ENCODE peak calls at places on chromosomes 3 and 15, in five cellular contexts. One of them, this sample, is unnamed.

GRCh38 chr15:47908950-47909670 is 191.8 kb downstream of the SEMA6D start:
- DNase-seq in heart left ventricle: no peak
- DNase-seq in lung: no peak
- DNase-seq in RWPE2: no peak
- DNase-seq in CD4-positive, alpha-beta memory T cell: no peak
- DNase-seq in this sample: no peak

GRCh38 chr15:60392601-60392985 is 5.2 kb downstream of the ANXA2 start:
- DNase-seq in heart left ventricle: no peak
- DNase-seq in lung: no peak
- DNase-seq in RWPE2: no peak
- DNase-seq in CD4-positive, alpha-beta memory T cell: peak; percentile 45
- DNase-seq in this sample: no peak

GRCh38 chr3:102140116-102140515 is 290.8 kb downstream of the NFKBIZ start:
- DNase-seq in heart left ventricle: no peak
- DNase-seq in lung: no peak
- DNase-seq in RWPE2: no peak
- DNase-seq in CD4-positive, alpha-beta memory T cell: no peak
- DNase-seq in this sample: no peak

GRCh38 chr15:33084661-33085060 is 109.9 kb downstream of the FMN1 start:
- DNase-seq in heart left ventricle: no peak
- DNase-seq in lung: no peak
- DNase-seq in RWPE2: no peak
- DNase-seq in CD4-positive, alpha-beta memory T cell: no peak
- DNase-seq in this sample: no peak

GRCh38 chr3:119950666-119951325 is 143.5 kb downstream of the GSK3B start:
- DNase-seq in heart left ventricle: no peak
- DNase-seq in lung: no peak
- DNase-seq in RWPE2: no peak
- DNase-seq in CD4-positive, alpha-beta memory T cell: no peak
- DNase-seq in this sample: no peak

GRCh38 chr15:33126559-33127290 is 67.8 kb downstream of the FMN1 start:
- DNase-seq in heart left ventricle: peak; percentile 74
- DNase-seq in lung: peak; percentile 68
- DNase-seq in RWPE2: peak; percentile 94
- DNase-seq in CD4-positive, alpha-beta memory T cell: peak; percentile 69
- DNase-seq in this sample: peak; percentile 69

GRCh38 chr15:68833734-68834334 is 13.1 kb upstream of the ANP32A start:
- DNase-seq in heart left ventricle: no peak
- DNase-seq in lung: no peak
- DNase-seq in RWPE2: no peak
- DNase-seq in CD4-positive, alpha-beta memory T cell: peak; percentile 18
- DNase-seq in this sample: peak; percentile 54

GRCh38 chr15:35129361-35129760 is 44.3 kb upstream of the NANOGP8 start:
- DNase-seq in heart left ventricle: no peak
- DNase-seq in lung: no peak
- DNase-seq in RWPE2: no peak
- DNase-seq in CD4-positive, alpha-beta memory T cell: no peak
- DNase-seq in this sample: no peak

GRCh38 chr3:124384527-124384926 is 345.7 kb upstream of the UMPS start:
- DNase-seq in heart left ventricle: no peak
- DNase-seq in lung: no peak
- DNase-seq in RWPE2: no peak
- DNase-seq in CD4-positive, alpha-beta memory T cell: no peak
- DNase-seq in this sample: no peak

GRCh38 chr3:46692566-46692983 is 904 bp downstream of the ALS2CL start:
- DNase-seq in heart left ventricle: peak; percentile 67
- DNase-seq in lung: peak; percentile 92
- DNase-seq in RWPE2: peak; percentile 99
- DNase-seq in CD4-positive, alpha-beta memory T cell: no peak
- DNase-seq in this sample: no peak

GRCh38 chr3:33440578-33441321 is 545 bp upstream of the UBP1 start:
- DNase-seq in heart left ventricle: peak; percentile 90
- DNase-seq in lung: peak; percentile 99
- DNase-seq in RWPE2: peak; percentile 99
- DNase-seq in CD4-positive, alpha-beta memory T cell: peak; percentile 98
- DNase-seq in this sample: peak; percentile 92

GRCh38 chr3:8450618-8451017 is 51.0 kb upstream of the LMCD1 start:
- DNase-seq in heart left ventricle: no peak
- DNase-seq in lung: no peak
- DNase-seq in RWPE2: no peak
- DNase-seq in CD4-positive, alpha-beta memory T cell: no peak
- DNase-seq in this sample: no peak

GRCh38 chr15:43528542-43529007 is 11.2 kb downstream of the MAP1A start:
- DNase-seq in heart left ventricle: no peak
- DNase-seq in lung: no peak
- DNase-seq in RWPE2: no peak
- DNase-seq in CD4-positive, alpha-beta memory T cell: no peak
- DNase-seq in this sample: no peak

GRCh38 chr15:95883064-95883463 is 447.4 kb upstream of the NR2F2 start:
- DNase-seq in heart left ventricle: no peak
- DNase-seq in lung: no peak
- DNase-seq in RWPE2: no peak
- DNase-seq in CD4-positive, alpha-beta memory T cell: no peak
- DNase-seq in this sample: no peak

GRCh38 chr15:96093063-96093462 is 237.4 kb upstream of the NR2F2 start:
- DNase-seq in heart left ventricle: no peak
- DNase-seq in lung: no peak
- DNase-seq in RWPE2: no peak
- DNase-seq in CD4-positive, alpha-beta memory T cell: no peak
- DNase-seq in this sample: no peak

GRCh38 chr3:63931290-63931689 is 19.1 kb upstream of the SCAANT1 start:
- DNase-seq in heart left ventricle: no peak
- DNase-seq in lung: no peak
- DNase-seq in RWPE2: no peak
- DNase-seq in CD4-positive, alpha-beta memory T cell: no peak
- DNase-seq in this sample: no peak

GRCh38 chr15:42721016-42721415 is 15.9 kb downstream of the CDAN1 start:
- DNase-seq in heart left ventricle: no peak
- DNase-seq in lung: no peak
- DNase-seq in RWPE2: peak; percentile 72
- DNase-seq in CD4-positive, alpha-beta memory T cell: no peak
- DNase-seq in this sample: no peak

GRCh38 chr3:10703875-10704274 is 112.2 kb upstream of the SLC6A11 start:
- DNase-seq in heart left ventricle: no peak
- DNase-seq in lung: no peak
- DNase-seq in RWPE2: no peak
- DNase-seq in CD4-positive, alpha-beta memory T cell: no peak
- DNase-seq in this sample: no peak

GRCh38 chr3:143822374-143822773 is 25.9 kb downstream of the SLC9A9 start:
- DNase-seq in heart left ventricle: no peak
- DNase-seq in lung: no peak
- DNase-seq in RWPE2: no peak
- DNase-seq in CD4-positive, alpha-beta memory T cell: no peak
- DNase-seq in this sample: no peak

GRCh38 chr3:14925729-14926591 is 21.4 kb upstream of the NR2C2 start:
- DNase-seq in heart left ventricle: no peak
- DNase-seq in lung: no peak
- DNase-seq in RWPE2: no peak
- DNase-seq in CD4-positive, alpha-beta memory T cell: peak; percentile 35
- DNase-seq in this sample: no peak

GRCh38 chr15:39976291-39977274 is 42.7 kb downstream of the EIF2AK4 start:
- DNase-seq in heart left ventricle: peak; percentile 63
- DNase-seq in lung: no peak
- DNase-seq in RWPE2: peak; percentile 73
- DNase-seq in CD4-positive, alpha-beta memory T cell: no peak
- DNase-seq in this sample: peak; percentile 1

GRCh38 chr3:17136251-17136721 is 251.5 kb downstream of the PLCL2 start:
- DNase-seq in heart left ventricle: peak; percentile 65
- DNase-seq in lung: no peak
- DNase-seq in RWPE2: no peak
- DNase-seq in CD4-positive, alpha-beta memory T cell: no peak
- DNase-seq in this sample: no peak

DNA sequence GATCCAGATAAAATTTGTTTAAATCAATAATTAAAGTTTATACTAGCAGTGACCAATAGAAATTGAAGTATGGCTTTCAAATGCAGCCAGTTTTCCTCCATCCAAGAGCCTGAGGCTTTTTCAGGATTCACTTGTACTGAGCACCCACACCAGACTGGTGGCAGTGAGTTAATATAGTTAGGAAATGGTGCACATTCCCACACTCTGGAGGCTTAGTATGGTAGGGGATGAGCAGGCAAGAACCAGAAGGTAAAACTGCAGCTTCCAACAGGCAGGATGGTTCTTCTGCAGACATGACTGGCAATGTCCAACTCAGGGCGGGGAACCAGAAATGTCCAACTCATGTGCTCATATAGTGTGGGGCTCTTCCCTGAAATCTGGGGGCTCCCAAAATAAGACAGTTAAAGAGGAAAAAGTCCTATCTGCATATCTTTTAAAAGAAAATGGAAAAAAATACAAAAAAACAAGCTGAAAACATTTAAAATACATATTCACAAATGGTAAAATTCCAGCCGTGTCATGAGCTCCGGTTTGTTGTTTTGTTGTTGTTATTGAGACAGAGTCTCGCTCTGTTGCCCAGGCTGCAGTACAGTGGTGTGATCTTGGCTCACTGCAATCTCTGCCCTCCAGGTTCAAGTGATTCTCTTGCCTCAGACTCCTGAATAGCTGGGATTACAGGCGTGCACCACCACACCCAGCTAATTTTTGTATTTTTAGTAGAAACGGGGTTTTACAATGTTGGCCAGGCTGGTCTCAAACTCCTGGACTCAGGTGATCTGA is 18.4 kb upstream of the ZNF445 start:
- DNase-seq in heart left ventricle: no peak
- DNase-seq in lung: no peak
- DNase-seq in RWPE2: no peak
- DNase-seq in CD4-positive, alpha-beta memory T cell: no peak
- DNase-seq in this sample: no peak
- H3K9me3 ChIP-seq in heart left ventricle: no peaks in the 10 kb centered on the region
- H3K9me3 ChIP-seq in lung: peaks cover 20% of the 10 kb centered on the region
- H3K9me3 ChIP-seq in RWPE2: peaks cover 16% of the 10 kb centered on the region
- H3K9me3 ChIP-seq in CD4-positive, alpha-beta memory T cell: peaks cover 32% of the 10 kb centered on the region
- H3K9me3 ChIP-seq in this sample: peaks cover 75% of the 10 kb centered on the region

DNA sequence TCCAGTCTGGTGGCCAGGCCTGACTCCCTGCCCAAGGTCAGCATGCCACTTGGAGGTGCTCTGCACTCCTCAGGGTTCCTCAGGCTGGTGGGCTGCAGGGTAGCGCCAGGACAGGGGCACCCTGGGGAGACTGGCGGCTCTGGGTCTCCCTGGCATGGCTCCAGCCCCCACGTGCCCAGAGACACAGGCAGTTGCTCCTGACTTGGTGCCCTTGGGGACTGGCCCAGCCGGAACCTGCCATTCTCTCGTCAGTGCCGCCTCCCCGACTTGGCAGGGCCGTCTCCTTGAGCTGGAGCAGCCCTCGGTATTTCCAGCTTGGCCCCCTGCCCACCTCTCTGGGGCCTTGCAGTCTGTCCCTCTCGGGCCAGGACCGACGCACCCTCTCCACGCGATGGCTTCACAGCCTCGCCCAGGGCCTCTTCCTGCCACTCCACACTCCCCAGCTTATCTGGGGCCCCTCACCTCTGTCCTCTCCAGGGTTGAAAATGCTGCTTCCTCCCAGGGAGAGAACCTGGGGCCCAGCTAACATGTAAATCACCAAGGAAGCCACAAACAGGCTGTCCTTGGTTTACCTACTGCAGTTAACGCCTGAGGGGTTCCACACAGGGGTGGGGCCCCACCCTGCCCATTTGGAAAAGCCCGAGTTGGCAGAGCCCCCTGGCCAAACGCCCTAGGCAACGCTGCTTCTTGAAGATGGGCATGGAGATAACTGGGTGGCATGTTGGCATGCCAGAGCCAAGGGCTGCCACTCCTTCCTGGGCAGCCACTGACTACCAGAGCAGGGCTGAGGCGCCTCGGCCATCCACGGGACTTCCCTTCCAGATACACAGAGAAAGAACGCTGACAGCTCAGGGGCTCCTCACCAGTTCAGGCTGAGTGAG is 61.4 kb downstream of the SMAD6 start:
- DNase-seq in heart left ventricle: peak; percentile 98
- DNase-seq in lung: peak; percentile 93
- DNase-seq in RWPE2: peak; percentile 78
- DNase-seq in CD4-positive, alpha-beta memory T cell: no peak
- DNase-seq in this sample: no peak
- H3K27me3 ChIP-seq in heart left ventricle: no peaks in the 10 kb centered on the region
- H3K27me3 ChIP-seq in lung: no peaks in the 10 kb centered on the region
- H3K27me3 ChIP-seq in RWPE2: no peaks in the 10 kb centered on the region
- H3K27me3 ChIP-seq in CD4-positive, alpha-beta memory T cell: peaks cover 6% of the 10 kb centered on the region
- H3K27me3 ChIP-seq in this sample: peaks cover 23% of the 10 kb centered on the region

GRCh38 chr3:76034652-76035051 is 249.3 kb upstream of the ZNF717 start:
- DNase-seq in heart left ventricle: no peak
- DNase-seq in lung: no peak
- DNase-seq in RWPE2: no peak
- DNase-seq in CD4-positive, alpha-beta memory T cell: no peak
- DNase-seq in this sample: no peak
- H3K9me3 ChIP-seq in heart left ventricle: no peaks in the 10 kb centered on the region
- H3K9me3 ChIP-seq in lung: no peaks in the 10 kb centered on the region
- H3K9me3 ChIP-seq in RWPE2: no peaks in the 10 kb centered on the region
- H3K9me3 ChIP-seq in CD4-positive, alpha-beta memory T cell: no peaks in the 10 kb centered on the region
- H3K9me3 ChIP-seq in this sample: no peaks in the 10 kb centered on the region

GRCh38 chr3:147379651-147380050 is 26.7 kb downstream of the ZIC4 start:
- DNase-seq in heart left ventricle: no peak
- DNase-seq in lung: no peak
- DNase-seq in RWPE2: no peak
- DNase-seq in CD4-positive, alpha-beta memory T cell: no peak
- DNase-seq in this sample: no peak

GRCh38 chr3:147381610-147382009 is 24.7 kb downstream of the ZIC4 start:
- DNase-seq in heart left ventricle: no peak
- DNase-seq in lung: no peak
- DNase-seq in RWPE2: no peak
- DNase-seq in CD4-positive, alpha-beta memory T cell: no peak
- DNase-seq in this sample: no peak

GRCh38 chr3:147383617-147384016 is 22.7 kb downstream of the ZIC4 start:
- DNase-seq in heart left ventricle: no peak
- DNase-seq in lung: no peak
- DNase-seq in RWPE2: no peak
- DNase-seq in CD4-positive, alpha-beta memory T cell: no peak
- DNase-seq in this sample: no peak

GRCh38 chr3:147380271-147380995 is 25.9 kb downstream of the ZIC4 start:
- DNase-seq in heart left ventricle: no peak
- DNase-seq in lung: no peak
- DNase-seq in RWPE2: no peak
- DNase-seq in CD4-positive, alpha-beta memory T cell: no peak
- DNase-seq in this sample: no peak

DNA sequence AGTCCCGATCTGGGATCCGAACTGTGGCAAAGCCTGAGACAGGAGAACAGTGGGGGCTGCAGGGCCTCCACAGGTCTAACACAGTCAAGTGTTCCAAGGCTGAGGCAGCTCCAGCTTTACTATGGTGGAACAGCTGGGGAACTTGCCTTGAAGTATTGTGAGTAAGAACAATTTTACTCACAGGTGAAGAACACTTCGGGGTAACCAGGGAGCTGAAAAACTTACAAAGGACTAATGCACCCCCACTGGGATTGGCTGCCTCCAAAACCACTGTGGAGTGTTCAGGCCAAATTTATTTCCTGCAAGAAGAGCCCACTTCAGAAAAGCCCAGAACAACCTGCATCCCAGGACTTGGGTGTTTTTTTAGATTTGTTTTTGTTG is 25.4 kb downstream of the ZIC4 start:
- DNase-seq in heart left ventricle: no peak
- DNase-seq in lung: no peak
- DNase-seq in RWPE2: no peak
- DNase-seq in CD4-positive, alpha-beta memory T cell: no peak
- DNase-seq in this sample: no peak
- H3K27me3 ChIP-seq in heart left ventricle: peaks cover 94% of the 10 kb centered on the region
- H3K27me3 ChIP-seq in lung: peaks cover 32% of the 10 kb centered on the region
- H3K27me3 ChIP-seq in RWPE2: peaks cover 99% of the 10 kb centered on the region
- H3K27me3 ChIP-seq in CD4-positive, alpha-beta memory T cell: peaks cover 5% of the 10 kb centered on the region
- H3K27me3 ChIP-seq in this sample: peaks cover 94% of the 10 kb centered on the region